ENCODE peak calls at places on chromosomes 7 and 10, in seven cellular contexts. Z, S, P, O, U, H and X are unnamed samples.

GRCh38 chr10:14158575-14158974 is 172.1 kb downstream of the FRMD4A start:
- DNase-seq in Z (no peak), S (no peak), P (no peak), O (no peak), U (no peak), H (no peak), X (no peak)

GRCh38 chr7:82624337-82624736 is 180.8 kb upstream of the CACNA2D1 start:
- DNase-seq in Z (no peak), S (no peak), P (no peak), O (no peak), U (no peak), H (no peak), X (no peak)

GRCh38 chr7:74429153-74429747 is 24.5 kb upstream of the GTF2IRD1 start:
- DNase-seq in Z (no peak), S (no peak), P (no peak), O (no peak), U (no peak), H (no peak), X (no peak)

GRCh38 chr10:47409866-47410256 is 25.8 kb upstream of the ZNF488 start:
- DNase-seq in Z (no peak), S (no peak), P (no peak), O (no peak), U (no peak), H (no peak), X (no peak)

GRCh38 chr10:125868372-125868975 is 12.6 kb downstream of the DHX32 start:
- DNase-seq in Z (no peak), S (no peak), P (no peak), O (peak), U (peak), H (peak), X (no peak)

GRCh38 chr10:20313665-20314064 is 497.4 kb downstream of the PLXDC2 start:
- DNase-seq in Z (no peak), S (no peak), P (no peak), O (no peak), U (no peak), H (no peak), X (no peak)

GRCh38 chr10:28177944-28178637 is 124.8 kb downstream of the MPP7 start:
- DNase-seq in Z (no peak), S (no peak), P (no peak), O (no peak), U (no peak), H (no peak), X (no peak)

GRCh38 chr10:70267161-70267933 is 16.5 kb downstream of the NPFFR1 start:
- DNase-seq in Z (no peak), S (no peak), P (no peak), O (peak), U (peak), H (no peak), X (no peak)

GRCh38 chr10:119542357-119542989 is at the start of gene RGS10:
- DNase-seq in Z (peak), S (peak), P (no peak), O (no peak), U (peak), H (no peak), X (peak)

GRCh38 chr10:119541046-119541445 is 1.5 kb downstream of the RGS10 start:
- DNase-seq in Z (no peak), S (no peak), P (no peak), O (no peak), U (no peak), H (no peak), X (no peak)

GRCh38 chr10:119540038-119540437 is 2.5 kb downstream of the RGS10 start:
- DNase-seq in Z (no peak), S (no peak), P (no peak), O (no peak), U (no peak), H (no peak), X (no peak)

GRCh38 chr10:119542990-119543813 is 683 bp upstream of the RGS10 start:
- DNase-seq in Z (peak), S (peak), P (no peak), O (peak), U (peak), H (peak), X (peak)

DNA sequence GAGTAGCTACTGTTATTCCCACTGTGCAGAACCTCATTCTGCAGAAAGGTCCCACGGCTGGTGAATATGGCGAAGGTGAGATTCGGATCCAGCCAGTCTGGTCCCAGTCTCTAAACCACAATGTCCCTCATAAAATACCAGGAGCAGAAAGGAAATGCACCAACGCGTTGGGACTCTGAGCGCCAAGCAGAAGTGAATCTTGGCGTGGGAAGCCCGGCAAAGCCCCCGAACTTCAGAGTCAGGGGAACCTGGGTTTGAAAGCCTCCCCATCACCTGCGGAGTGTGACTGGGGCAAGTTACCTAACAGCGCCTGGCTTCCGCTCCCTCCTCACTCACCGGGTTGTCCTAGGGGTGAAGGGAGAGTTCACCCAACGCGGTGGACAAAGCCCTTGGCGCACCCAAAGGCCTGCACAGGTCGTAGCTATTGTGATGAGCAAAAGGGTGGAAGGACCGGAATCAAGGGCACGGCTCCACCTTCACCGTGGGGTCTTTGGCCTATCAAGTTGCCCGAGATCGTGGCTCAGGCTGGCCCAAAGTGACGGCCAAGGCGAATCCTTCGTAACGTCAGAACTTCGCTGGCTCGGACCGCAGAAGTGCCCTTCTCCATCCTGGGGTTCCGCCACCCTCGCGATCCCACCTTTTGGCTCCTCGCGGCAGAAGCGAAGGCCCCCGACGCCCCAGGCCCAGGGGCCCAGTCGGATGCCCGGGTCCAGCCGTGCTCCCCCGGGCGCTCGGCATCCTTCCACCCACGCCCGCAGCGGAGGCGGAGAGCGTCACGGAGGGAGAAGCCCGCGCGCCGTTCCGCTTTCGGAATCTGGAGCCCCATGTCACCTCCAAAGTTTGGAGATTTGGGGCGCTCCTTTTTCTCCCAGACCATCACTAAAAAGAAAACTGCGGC is 811 bp downstream of the RGS10 start:
- DNase-seq in Z (no peak), S (peak), P (no peak), O (no peak), U (no peak), H (no peak), X (peak)
- TF ChIP-seq POLR2AphosphoS5 in Z (no peak), S (peak), P (no peak), O (no peak), U (no peak), H (no peak), X (no peak)

GRCh38 chr7:79337722-79338121 is 115.7 kb downstream of the MAGI2 start:
- DNase-seq in Z (no peak), S (no peak), P (no peak), O (no peak), U (no peak), H (no peak), X (no peak)
- TF ChIP-seq POLR2AphosphoS5 in Z (no peak), S (no peak), P (no peak), O (no peak), U (no peak), H (no peak), X (no peak)

DNA sequence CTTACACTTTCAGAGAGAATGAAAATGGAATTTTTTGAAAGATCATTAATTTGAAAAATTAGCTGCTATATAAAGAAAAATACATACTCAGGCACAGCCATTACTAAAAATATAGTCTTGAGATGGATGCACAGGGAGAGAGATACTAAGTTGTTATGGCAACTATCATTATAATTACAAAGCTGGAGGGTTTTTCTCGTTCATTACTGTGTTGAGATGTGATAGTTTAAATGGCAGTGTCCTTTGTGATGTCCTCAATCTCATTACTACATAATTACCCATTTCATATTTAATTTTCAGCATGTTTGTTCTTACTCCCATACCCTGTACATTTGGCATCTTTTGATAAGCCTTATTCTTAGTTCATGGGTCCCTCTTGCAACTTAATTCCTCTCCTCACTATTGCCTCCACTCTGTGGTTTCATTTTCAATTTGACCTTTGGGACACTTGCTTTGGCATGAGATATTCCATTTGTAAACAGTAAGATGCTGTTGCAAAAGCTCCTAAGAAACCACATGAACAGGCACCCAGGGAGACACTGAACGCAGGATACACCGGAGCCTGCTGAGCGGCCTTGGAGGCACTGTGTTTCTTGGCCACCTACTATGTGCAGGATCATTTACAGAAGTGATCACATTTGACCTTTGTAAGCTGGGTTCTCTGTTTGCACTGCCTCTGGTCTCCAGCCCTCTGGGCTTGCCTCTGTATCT is 4.8 kb upstream of the CPXM2 start:
- DNase-seq in Z (no peak), S (no peak), P (no peak), O (no peak), U (no peak), H (no peak), X (no peak)
- TF ChIP-seq POLR2AphosphoS5 in Z (no peak), S (no peak), P (no peak), O (no peak), U (no peak), H (no peak), X (no peak)

GRCh38 chr10:102347236-102347828 is 48.2 kb upstream of the NFKB2 start:
- DNase-seq in Z (no peak), S (no peak), P (no peak), O (no peak), U (no peak), H (peak), X (peak)

GRCh38 chr10:102341038-102341688 is 54.3 kb upstream of the NFKB2 start:
- DNase-seq in Z (no peak), S (no peak), P (no peak), O (no peak), U (no peak), H (no peak), X (no peak)

GRCh38 chr10:102342462-102342861 is 53.0 kb upstream of the NFKB2 start:
- DNase-seq in Z (no peak), S (no peak), P (no peak), O (no peak), U (no peak), H (no peak), X (peak)

GRCh38 chr10:102342958-102343357 is 52.5 kb upstream of the NFKB2 start:
- DNase-seq in Z (no peak), S (no peak), P (no peak), O (no peak), U (no peak), H (no peak), X (no peak)

GRCh38 chr10:102344067-102344466 is 51.4 kb upstream of the NFKB2 start:
- DNase-seq in Z (no peak), S (no peak), P (no peak), O (no peak), U (no peak), H (no peak), X (no peak)
- TF ChIP-seq POLR2AphosphoS5 in Z (no peak), S (no peak), P (no peak), O (no peak), U (no peak), H (no peak), X (no peak)

DNA sequence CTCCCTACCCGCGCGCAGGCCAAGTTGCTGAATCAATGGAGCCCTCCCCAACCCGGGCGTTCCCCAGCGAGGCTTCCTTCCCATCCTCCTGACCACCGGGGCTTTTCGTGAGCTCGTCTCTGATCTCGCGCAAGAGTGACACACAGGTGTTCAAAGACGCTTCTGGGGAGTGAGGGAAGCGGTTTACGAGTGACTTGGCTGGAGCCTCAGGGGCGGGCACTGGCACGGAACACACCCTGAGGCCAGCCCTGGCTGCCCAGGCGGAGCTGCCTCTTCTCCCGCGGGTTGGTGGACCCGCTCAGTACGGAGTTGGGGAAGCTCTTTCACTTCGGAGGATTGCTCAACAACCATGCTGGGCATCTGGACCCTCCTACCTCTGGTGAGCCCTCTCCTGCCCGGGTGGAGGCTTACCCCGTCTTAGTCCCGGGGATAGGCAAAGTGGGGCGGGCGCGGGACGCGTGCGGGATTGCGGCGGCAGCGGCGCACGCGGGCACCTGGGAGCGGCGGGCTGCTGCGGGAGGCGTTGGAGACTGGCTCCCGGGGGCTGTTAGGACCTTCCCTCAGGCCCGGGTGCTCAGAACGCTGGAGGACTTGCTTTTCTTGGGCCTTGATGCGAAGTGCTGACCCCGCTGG is at the start of gene FAS:
- DNase-seq in Z (peak), S (peak), P (peak), O (no peak), U (peak), H (peak), X (peak)
- TF ChIP-seq POLR2AphosphoS5 in Z (no peak), S (peak), P (peak), O (no peak), U (peak), H (no peak), X (peak)

DNA sequence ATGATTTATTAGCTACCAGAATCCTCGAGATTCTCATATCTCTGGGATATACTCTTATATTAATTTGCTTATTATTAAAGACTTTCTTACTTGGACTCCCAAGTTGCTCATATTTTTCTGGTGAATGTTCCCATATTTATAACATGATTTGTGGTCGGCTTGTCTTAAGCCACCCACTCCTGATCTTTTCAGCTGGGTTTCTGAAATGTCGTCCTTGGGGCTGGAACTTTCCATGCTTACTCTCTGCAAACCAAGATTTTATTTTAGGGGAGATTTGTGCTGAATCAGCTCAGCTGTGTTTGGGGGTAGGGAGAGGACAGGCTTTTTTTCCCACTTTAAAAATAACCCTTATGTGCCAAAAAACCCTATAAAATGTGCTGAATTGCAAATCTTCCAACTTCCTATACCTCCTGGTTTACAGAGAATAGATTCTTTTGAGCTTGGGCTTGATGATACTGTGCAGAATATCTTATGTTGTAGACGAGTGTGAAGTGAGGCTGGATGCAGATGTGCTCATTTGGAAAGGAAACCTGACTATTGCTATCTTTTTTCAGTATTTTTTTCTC is 162.1 kb downstream of the SND1 start:
- DNase-seq in Z (no peak), S (no peak), P (no peak), O (no peak), U (no peak), H (no peak), X (no peak)
- TF ChIP-seq POLR2AphosphoS5 in Z (no peak), S (no peak), P (no peak), O (no peak), U (no peak), H (no peak), X (no peak)

DNA sequence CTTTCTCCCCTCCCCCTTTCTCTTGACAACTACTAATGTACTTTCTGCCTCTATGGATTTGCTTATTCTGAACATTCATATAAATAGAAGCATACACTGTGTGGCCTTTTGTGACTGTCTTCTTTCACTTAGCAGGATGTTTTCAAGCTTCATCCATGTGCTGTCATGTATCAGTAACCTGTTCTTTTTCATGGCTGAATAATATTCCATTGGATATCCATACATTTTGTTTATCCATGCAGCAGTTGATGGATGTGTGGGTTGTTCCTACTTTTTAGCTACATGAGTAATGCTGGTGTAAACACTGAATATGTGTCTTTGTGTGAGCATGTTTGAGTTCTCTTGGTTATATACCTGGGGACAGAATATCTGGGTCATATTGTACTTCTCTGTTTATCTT is 107.6 kb downstream of the TRRAP start:
- DNase-seq in Z (no peak), S (no peak), P (no peak), O (no peak), U (no peak), H (no peak), X (no peak)
- TF ChIP-seq POLR2AphosphoS5 in Z (no peak), S (no peak), P (no peak), O (no peak), U (no peak), H (no peak), X (no peak)

DNA sequence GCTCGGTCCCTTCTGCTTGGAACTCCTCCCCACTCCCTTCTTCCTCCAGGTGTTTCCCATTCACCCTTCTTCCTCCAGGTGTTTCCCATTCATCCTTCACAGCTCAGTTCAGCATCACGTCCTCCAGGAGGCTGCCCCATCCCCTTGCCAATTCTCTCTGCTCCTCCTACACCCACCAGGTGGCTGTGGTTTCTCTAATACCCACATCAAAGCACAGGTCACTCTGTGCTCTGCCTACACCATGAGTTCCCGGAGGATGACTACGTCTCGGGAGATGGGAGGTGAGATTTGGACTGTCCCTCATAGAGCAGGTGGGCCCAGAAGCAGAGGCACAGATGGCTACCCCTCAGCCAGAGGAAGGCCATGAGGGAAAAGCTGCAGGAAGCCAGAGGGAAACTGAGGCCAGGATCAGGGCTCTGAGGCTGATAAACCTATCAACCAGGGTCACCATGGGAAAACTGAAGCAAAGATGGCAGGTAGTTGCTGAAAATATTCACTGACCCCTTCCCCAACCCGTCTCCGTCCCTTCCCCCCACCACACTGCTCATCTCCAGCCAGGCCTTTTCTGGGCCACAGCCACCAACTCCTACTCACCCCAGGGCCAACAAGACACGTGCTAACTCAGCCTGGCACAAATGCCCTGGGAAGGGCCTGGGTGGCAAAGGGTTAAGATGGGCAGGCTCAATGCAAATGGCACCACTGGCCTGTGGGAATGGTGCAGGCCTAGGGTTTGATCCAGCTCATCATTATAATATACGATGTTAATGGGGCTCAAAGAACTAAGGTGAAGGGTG is 56.6 kb upstream of the CPXM2 start:
- DNase-seq in Z (no peak), S (no peak), P (no peak), O (no peak), U (no peak), H (no peak), X (no peak)
- TF ChIP-seq POLR2AphosphoS5 in Z (no peak), S (no peak), P (no peak), O (no peak), U (no peak), H (no peak), X (no peak)

GRCh38 chr7:149002604-149003003 is 25.7 kb downstream of the PDIA4 start:
- DNase-seq in Z (no peak), S (peak), P (no peak), O (no peak), U (no peak), H (no peak), X (no peak)
- TF ChIP-seq POLR2AphosphoS5 in Z (no peak), S (no peak), P (no peak), O (no peak), U (no peak), H (no peak), X (no peak)